ENCODE peak calls at places on chromosomes 16 and 17, in nine cellular contexts. I, U, W, B, Q, T, H, C and G are unnamed samples.

GRCh38 chr17:47620503-47621245 is 29.0 kb upstream of the KPNB1 start:
- DNase-seq in I (no peak), U (no peak), W (no peak), B (no peak), Q (no peak), T (no peak), H (no peak), C (no peak), G (no peak)

GRCh38 chr17:49748791-49749190 is 15.1 kb downstream of the FAM117A start:
- DNase-seq in I (no peak), U (no peak), W (no peak), B (no peak), Q (no peak), T (peak; percentile 61), H (no peak), C (no peak), G (no peak)

GRCh38 chr17:32299579-32300158 is 34.0 kb downstream of the RHBDL3 start:
- DNase-seq in I (no peak), U (no peak), W (no peak), B (no peak), Q (no peak), T (no peak), H (no peak), C (no peak), G (no peak)

GRCh38 chr16:70658921-70659320 is 12.6 kb downstream of the IL34 start:
- DNase-seq in I (no peak), U (no peak), W (no peak), B (peak; percentile 38), Q (no peak), T (no peak), H (no peak), C (no peak), G (no peak)

GRCh38 chr16:62625291-62625690 is 589.1 kb upstream of the CDH8 start:
- DNase-seq in I (no peak), U (no peak), W (no peak), B (no peak), Q (no peak), T (no peak), H (no peak), C (no peak), G (no peak)

GRCh38 chr17:65037157-65037556 is 19.4 kb downstream of the GNA13 start:
- DNase-seq in I (no peak), U (no peak), W (no peak), B (no peak), Q (no peak), T (no peak), H (no peak), C (no peak), G (no peak)

GRCh38 chr16:26697826-26698225 is 368.9 kb upstream of the C16orf82 start:
- DNase-seq in I (no peak), U (no peak), W (no peak), B (no peak), Q (no peak), T (no peak), H (no peak), C (no peak), G (no peak)

GRCh38 chr16:23155445-23156049 is 6.3 kb upstream of the USP31 start:
- DNase-seq in I (no peak), U (peak; percentile 42), W (no peak), B (no peak), Q (peak; percentile 42), T (peak; percentile 13), H (peak; percentile 45), C (peak; percentile 44), G (no peak)

GRCh38 chr17:64393000-64393402 is 2.3 kb upstream of the PECAM1 start:
- DNase-seq in I (no peak), U (no peak), W (no peak), B (no peak), Q (no peak), T (no peak), H (no peak), C (no peak), G (no peak)

GRCh38 chr16:84754353-84754856 is 54.6 kb downstream of the USP10 start:
- DNase-seq in I (peak; percentile 73), U (peak; percentile 96), W (peak; percentile 38), B (peak; percentile 85), Q (peak; percentile 79), T (peak; percentile 71), H (peak; percentile 85), C (peak; percentile 67), G (peak; percentile 74)

GRCh38 chr17:751269-752001 is 629 bp downstream of the GEMIN4 start:
- DNase-seq in I (no peak), U (peak; percentile 52), W (no peak), B (peak; percentile 72), Q (peak; percentile 28), T (peak; percentile 49), H (peak; percentile 57), C (peak; percentile 37), G (no peak)

GRCh38 chr16:70708381-70709253 is 22.8 kb upstream of the MTSS2 start:
- DNase-seq in I (no peak), U (no peak), W (no peak), B (no peak), Q (no peak), T (no peak), H (peak; percentile 45), C (no peak), G (no peak)

GRCh38 chr16:51306116-51306515 is 155.0 kb upstream of the SALL1 start:
- DNase-seq in I (no peak), U (no peak), W (no peak), B (no peak), Q (no peak), T (no peak), H (no peak), C (no peak), G (no peak)

GRCh38 chr16:71540-72341 is 690 bp downstream of the RHBDF1 start:
- DNase-seq in I (peak; percentile 54), U (peak; percentile 57), W (peak; percentile 86), B (peak; percentile 93), Q (peak; percentile 86), T (peak; percentile 79), H (peak; percentile 79), C (peak; percentile 57), G (no peak)

GRCh38 chr17:81403040-81403467 is 7.8 kb downstream of the BAHCC1 start:
- DNase-seq in I (no peak), U (peak; percentile 31), W (no peak), B (no peak), Q (no peak), T (no peak), H (peak; percentile 60), C (no peak), G (no peak)

GRCh38 chr17:67386965-67387551 is 10.0 kb downstream of the PITPNC1 start:
- DNase-seq in I (peak; percentile 67), U (peak; percentile 32), W (no peak), B (no peak), Q (peak; percentile 24), T (peak; percentile 60), H (peak; percentile 85), C (peak; percentile 42), G (no peak)

GRCh38 chr17:77470800-77471733 is 330.3 kb downstream of the SEC14L1 start:
- DNase-seq in I (no peak), U (peak; percentile 63), W (no peak), B (no peak), Q (no peak), T (no peak), H (peak; percentile 66), C (no peak), G (no peak)

GRCh38 chr16:19860146-19861030 is 24.3 kb downstream of the GPRC5B start:
- DNase-seq in I (no peak), U (peak; percentile 82), W (no peak), B (peak; percentile 19), Q (no peak), T (no peak), H (peak; percentile 56), C (no peak), G (peak; percentile 23)

GRCh38 chr17:19724501-19725420 is 8.4 kb upstream of the SLC47A2 start:
- DNase-seq in I (no peak), U (no peak), W (peak; percentile 48), B (peak; percentile 85), Q (peak; percentile 48), T (peak; percentile 77), H (no peak), C (peak; percentile 70), G (no peak)

GRCh38 chr17:4375039-4375748 is 8.7 kb upstream of the UBE2G1 start:
- DNase-seq in I (no peak), U (no peak), W (no peak), B (no peak), Q (no peak), T (peak; percentile 37), H (no peak), C (no peak), G (no peak)

GRCh38 chr17:76248013-76248782 is 7.9 kb upstream of the RNF157 start:
- DNase-seq in I (no peak), U (peak; percentile 47), W (no peak), B (peak; percentile 19), Q (no peak), T (no peak), H (no peak), C (peak; percentile 28), G (no peak)
- TF ChIP-seq CTCF in I (no peak), U (peak; percentile 45), W (no peak), B (no peak), Q (peak; percentile 22), T (no peak), H (no peak), C (no peak), G (no peak)

DNA sequence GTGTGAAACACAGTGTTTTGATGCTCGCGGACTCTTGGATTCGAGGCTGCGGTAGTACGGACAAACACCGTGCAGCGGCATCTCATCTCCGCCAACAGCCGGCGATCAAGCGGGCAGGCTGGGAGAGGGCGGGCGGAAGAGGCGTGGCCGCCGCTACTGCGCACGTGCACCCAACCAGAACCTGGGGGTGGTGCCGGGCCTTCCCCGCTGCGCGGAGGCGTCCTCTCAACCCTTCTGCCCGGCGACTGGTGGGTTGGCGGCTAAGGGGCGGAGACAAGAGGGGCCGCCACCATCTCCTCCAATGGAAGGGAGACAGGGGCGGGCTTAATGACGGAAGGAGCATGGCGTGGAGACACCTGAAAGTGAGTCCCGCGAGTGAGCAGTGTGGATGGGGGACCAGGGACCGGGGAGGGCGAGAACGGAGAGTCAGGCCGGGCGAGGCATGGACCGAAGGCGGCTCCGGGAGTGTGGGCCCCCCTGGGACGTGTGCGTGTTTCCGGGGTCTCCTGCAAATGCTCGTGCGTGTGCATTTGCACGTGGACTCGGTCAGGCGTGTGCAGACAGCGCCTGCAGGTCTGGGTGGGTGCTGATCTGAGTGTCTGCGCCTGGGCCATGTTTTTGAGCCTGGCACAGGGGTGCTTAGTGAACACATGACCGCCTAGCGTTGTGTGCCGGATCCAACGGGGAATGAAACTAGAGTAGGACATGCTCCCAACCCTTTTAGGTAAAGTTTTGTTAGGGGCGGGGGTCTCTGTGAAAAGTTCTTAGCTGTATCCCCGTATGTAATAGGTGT is at the start of gene DHODH:
- DNase-seq in I (peak; percentile 94), U (peak; percentile 99), W (peak; percentile 93), B (peak; percentile 99), Q (peak; percentile 98), T (peak; percentile 98), H (peak; percentile 99), C (peak; percentile 98), G (peak; percentile 82)
- TF ChIP-seq CTCF in I (no peak), U (no peak), W (no peak), B (no peak), Q (peak; percentile 7), T (no peak), H (no peak), C (no peak), G (no peak)

GRCh38 chr17:10879110-10879509 is 41.2 kb upstream of the PIRT start:
- DNase-seq in I (peak; percentile 31), U (peak; percentile 2), W (no peak), B (no peak), Q (no peak), T (peak; percentile 59), H (peak; percentile 73), C (peak; percentile 50), G (no peak)
- TF ChIP-seq CTCF in I (peak; percentile 62), U (no peak), W (no peak), B (no peak), Q (peak; percentile 32), T (peak; percentile 29), H (peak; percentile 81), C (peak; percentile 5), G (no peak)

GRCh38 chr17:80279895-80280294 is 19.2 kb downstream of the RNF213 start:
- DNase-seq in I (no peak), U (peak; percentile 97), W (no peak), B (peak; percentile 85), Q (no peak), T (no peak), H (no peak), C (no peak), G (peak; percentile 29)
- TF ChIP-seq CTCF in I (no peak), U (peak; percentile 50), W (peak; percentile 13), B (no peak), Q (no peak), T (no peak), H (no peak), C (no peak), G (peak; percentile 12)